ENCODE peak calls at places on chromosomes 7 and 10, in eight cellular contexts. I, T, X, K, D, Z, J and C are unnamed samples.

GRCh38 chr7:17910377-17910776 is 29.9 kb downstream of the SNX13 start:
- DNase-seq in J (no peak), X (no peak), I (no peak), K (no peak), T (no peak), Z (no peak), D (no peak), C (no peak)

GRCh38 chr10:23404461-23404980 is 34.4 kb upstream of the OTUD1 start:
- DNase-seq in I (peak; percentile 28), Z (no peak), J (no peak), D (no peak), T (no peak), X (no peak), K (no peak), C (no peak)

GRCh38 chr10:3435671-3436070 is 263.1 kb upstream of the PITRM1 start:
- DNase-seq in I (peak; percentile 84), X (no peak), T (no peak), J (no peak), D (no peak), Z (no peak), K (no peak), C (no peak)

GRCh38 chr7:70298780-70299446 is 700.6 kb downstream of the AUTS2 start:
- DNase-seq in T (no peak), K (no peak), Z (no peak), D (no peak), J (no peak), I (no peak), X (no peak), C (no peak)

GRCh38 chr10:97574374-97575100 is 2.0 kb downstream of the ANKRD2 start:
- DNase-seq in K (peak; percentile 66), I (peak; percentile 42), D (peak; percentile 92), J (peak; percentile 95), Z (peak; percentile 63), X (peak; percentile 30), T (peak; percentile 100), C (peak; percentile 80)

GRCh38 chr10:44973323-44974081 is 5.1 kb downstream of the DEPP1 start:
- DNase-seq in D (no peak), J (no peak), Z (no peak), K (no peak), I (no peak), T (no peak), X (no peak), C (no peak)

GRCh38 chr10:78953124-78954008 is 115.4 kb upstream of the ZMIZ1 start:
- DNase-seq in J (no peak), Z (no peak), T (no peak), D (no peak), I (no peak), X (peak; percentile 79), K (no peak), C (no peak)

GRCh38 chr7:98287486-98287959 is 6.0 kb downstream of the BRI3 start:
- DNase-seq in D (peak; percentile 66), X (no peak), Z (peak; percentile 68), T (no peak), K (peak; percentile 64), J (peak; percentile 50), I (no peak), C (peak; percentile 58)

GRCh38 chr7:92119213-92119759 is 15.0 kb downstream of the CYP51A1 start:
- DNase-seq in K (no peak), Z (no peak), T (no peak), J (no peak), I (no peak), D (no peak), X (no peak), C (no peak)

GRCh38 chr7:43039346-43039745 is 73.1 kb upstream of the HECW1 start:
- DNase-seq in K (no peak), I (no peak), J (no peak), Z (peak; percentile 15), X (no peak), D (no peak), T (no peak), C (no peak)

GRCh38 chr10:33136271-33136670 is 178.2 kb upstream of the ITGB1 start:
- DNase-seq in Z (no peak), T (no peak), J (no peak), I (peak; percentile 77), X (no peak), D (no peak), K (no peak), C (no peak)

GRCh38 chr10:111118758-111119157 is 41.9 kb downstream of the ADRA2A start:
- DNase-seq in T (no peak), I (no peak), J (no peak), X (no peak), D (no peak), K (no peak), Z (no peak), C (no peak)

GRCh38 chr10:122075171-122075570 is 86.2 kb downstream of the TACC2 start:
- DNase-seq in Z (no peak), T (no peak), X (no peak), I (no peak), J (no peak), K (no peak), D (no peak), C (no peak)

GRCh38 chr7:157503229-157503628 is 166.4 kb downstream of the DNAJB6 start:
- DNase-seq in X (peak; percentile 5), K (no peak), D (no peak), T (no peak), Z (no peak), I (no peak), J (no peak), C (peak; percentile 30)

GRCh38 chr7:132516042-132516840 is 60.0 kb downstream of the PLXNA4 start:
- DNase-seq in T (no peak), D (no peak), K (no peak), X (no peak), J (no peak), Z (no peak), I (peak; percentile 10), C (no peak)

GRCh38 chr7:151008511-151009323 is 15.6 kb downstream of the ATG9B start:
- DNase-seq in K (no peak), I (no peak), D (no peak), Z (peak; percentile 75), X (peak; percentile 91), J (peak; percentile 27), T (peak; percentile 41), C (no peak)

GRCh38 chr7:49597805-49598204 is 175.6 kb upstream of the VWC2 start:
- DNase-seq in X (no peak), T (no peak), K (no peak), J (no peak), Z (no peak), D (no peak), I (no peak), C (no peak)

GRCh38 chr10:18140149-18140956 is at the start of gene CACNB2:
- DNase-seq in K (peak; percentile 29), J (no peak), X (peak; percentile 91), Z (no peak), T (no peak), D (peak; percentile 60), I (peak; percentile 51), C (peak; percentile 37)

GRCh38 chr7:95470452-95470851 is 15.3 kb upstream of the ASB4 start:
- DNase-seq in X (peak; percentile 36), J (no peak), D (no peak), Z (no peak), T (peak; percentile 41), I (peak; percentile 16), K (no peak), C (no peak)

GRCh38 chr10:102927311-102928010 is 9.4 kb downstream of the CNNM2 start:
- DNase-seq in D (no peak), I (no peak), K (no peak), T (no peak), Z (no peak), J (no peak), X (no peak), C (no peak)

DNA sequence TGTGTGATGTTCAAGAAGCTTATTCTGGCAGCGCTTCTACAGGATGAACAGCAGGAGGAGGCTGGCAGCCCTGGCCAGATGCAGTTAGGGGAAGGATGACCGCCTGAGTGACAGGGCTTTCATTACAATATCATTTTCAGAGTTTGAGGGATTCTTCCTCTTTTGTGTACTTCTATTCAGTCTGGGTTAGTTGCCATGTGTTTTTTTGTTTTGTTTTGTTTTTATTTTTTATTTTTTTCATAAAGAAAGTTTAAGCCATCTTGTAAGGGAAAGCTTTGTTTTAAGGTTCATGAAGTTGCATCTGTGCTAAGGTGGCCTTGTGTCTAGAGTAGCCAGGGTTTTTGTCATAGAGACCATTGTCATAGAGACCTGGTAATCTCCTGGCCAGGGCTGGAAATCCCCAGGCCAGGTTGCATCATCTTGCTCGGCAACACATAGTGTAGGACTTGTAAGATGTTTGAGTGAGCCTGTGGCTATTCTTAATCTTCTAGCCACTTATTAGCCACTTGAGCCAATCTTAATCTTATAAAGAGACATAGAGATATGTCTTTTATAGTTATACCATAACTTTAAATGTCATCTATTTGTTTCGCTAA is 230.5 kb upstream of the TMEM229A start:
- DNase-seq in X (no peak), Z (no peak), I (peak; percentile 54), K (no peak), D (no peak), J (no peak), T (no peak), C (no peak)
- H3K4me3 ChIP-seq in X (no peak overlapping the region), Z (no peak overlapping the region), I (no peak overlapping the region), K (no peak overlapping the region), D (no peak overlapping the region), J (no peak overlapping the region), T (no peak overlapping the region), C (no peak overlapping the region)

DNA sequence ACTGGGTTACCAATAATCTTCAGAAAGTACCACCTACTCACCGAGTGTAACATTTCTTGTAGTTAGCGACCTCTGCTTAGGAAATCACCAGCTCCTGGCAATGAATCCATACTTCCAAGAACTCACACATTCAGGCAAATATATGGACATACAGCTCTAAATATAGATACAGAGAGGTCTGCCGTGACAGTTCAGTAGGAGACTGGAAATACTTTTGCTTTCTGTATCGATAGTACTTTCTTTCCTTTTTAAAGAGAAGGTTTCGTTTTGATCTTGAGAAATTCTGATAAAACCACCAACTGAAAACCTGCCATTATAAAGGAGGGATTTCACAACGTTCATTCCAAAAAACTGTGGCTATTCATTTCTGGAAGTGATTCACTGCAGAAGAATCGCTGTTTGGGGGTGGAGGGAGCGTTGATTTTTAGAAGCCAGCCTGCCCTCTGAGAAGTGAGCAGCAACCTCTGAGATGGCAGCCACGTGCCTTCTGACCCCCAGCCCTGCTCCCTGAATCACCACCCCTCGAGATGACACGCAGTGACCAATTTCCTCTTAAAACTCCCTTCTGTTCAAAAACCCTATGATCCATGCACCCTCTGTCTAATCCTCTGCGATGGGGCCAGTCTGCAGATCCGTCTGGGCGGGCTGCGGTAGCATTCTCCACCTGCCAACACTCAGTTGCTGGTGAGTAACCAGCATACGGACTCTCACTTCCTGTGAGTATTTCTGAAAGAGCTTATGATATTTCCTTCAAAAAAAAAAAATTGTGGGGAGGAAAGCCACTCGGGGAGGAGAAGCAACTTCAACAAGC is 179.1 kb upstream of the KLF14 start:
- DNase-seq in K (peak; percentile 67), T (no peak), D (no peak), I (peak; percentile 99), X (peak; percentile 66), Z (no peak), J (peak; percentile 70), C (peak; percentile 68)
- TF ChIP-seq POLR2A in K (no peak), T (peak; percentile 36), D (no peak), I (peak; percentile 80), X (no peak), Z (no peak), J (no peak), C (peak; percentile 87)

GRCh38 chr7:30648744-30649540 is 33.3 kb downstream of the CRHR2 start:
- DNase-seq in T (no peak), Z (no peak), K (no peak), J (no peak), I (no peak), X (no peak), D (no peak), C (no peak)
- H3K4me3 ChIP-seq in T (no peak overlapping the region), Z (no peak overlapping the region), K (no peak overlapping the region), J (no peak overlapping the region), I (no peak overlapping the region), X (no peak overlapping the region), D (no peak overlapping the region), C (no peak overlapping the region)

GRCh38 chr10:69801434-69802315 is at the start of gene COL13A1:
- DNase-seq in J (no peak), I (peak; percentile 75), T (peak; percentile 58), K (peak; percentile 25), X (peak; percentile 51), D (peak; percentile 27), Z (peak; percentile 73), C (no peak)
- TF ChIP-seq POLR2A in J (no peak), I (no peak), T (no peak), K (no peak), X (no peak), D (peak; percentile 9), Z (no peak), C (no peak)